ENCODE peak calls at places on chromosomes 13 and 19, in six cellular contexts. L, R, Q, G, Y and N are unnamed samples.

GRCh38 chr13:113491418-113491883 is 940 bp upstream of the DCUN1D2 start:
- DNase-seq in Q (peak; percentile 27), L (no peak), Y (peak; percentile 11), R (no peak), G (peak; percentile 27), N (peak; percentile 41)

GRCh38 chr13:50179977-50180376 is 164.7 kb downstream of the KCNRG start:
- DNase-seq in R (no peak), Y (no peak), Q (no peak), G (no peak), L (no peak), N (no peak)

GRCh38 chr19:8224394-8225145 is 15.4 kb downstream of the CERS4 start:
- DNase-seq in G (no peak), Y (peak; percentile 85), L (no peak), R (no peak), Q (peak; percentile 90), N (peak; percentile 72)

GRCh38 chr19:1248454-1249297 is at the start of gene MIDN:
- DNase-seq in Q (peak; percentile 84), Y (peak; percentile 78), G (peak; percentile 64), L (no peak), R (no peak), N (peak; percentile 65)

GRCh38 chr13:33250594-33250993 is 35.0 kb downstream of the STARD13 start:
- DNase-seq in G (no peak), Q (no peak), Y (no peak), R (no peak), L (no peak), N (no peak)

GRCh38 chr13:73765651-73766384 is 368.4 kb downstream of the KLF12 start:
- DNase-seq in Y (peak; percentile 17), R (no peak), L (no peak), Q (no peak), G (no peak), N (no peak)

GRCh38 chr13:114078501-114079451 is 53.6 kb downstream of the RASA3 start:
- DNase-seq in R (no peak), Y (peak; percentile 63), Q (peak; percentile 77), L (no peak), G (no peak), N (peak; percentile 78)

GRCh38 chr13:113021811-113022210 is 52.8 kb downstream of the MCF2L start:
- DNase-seq in R (no peak), Y (no peak), Q (no peak), L (no peak), G (no peak), N (no peak)

GRCh38 chr13:46489586-46490023 is 63.4 kb upstream of the LRCH1 start:
- DNase-seq in Q (peak; percentile 81), G (no peak), R (peak; percentile 7), L (no peak), Y (peak; percentile 29), N (no peak)

GRCh38 chr19:48810151-48810550 is 678 bp downstream of the BCAT2 start:
- DNase-seq in Y (no peak), R (no peak), Q (no peak), G (no peak), L (no peak), N (no peak)

GRCh38 chr13:98068511-98068910 is 74.4 kb upstream of the FARP1 start:
- DNase-seq in Y (peak; percentile 87), Q (peak; percentile 58), L (no peak), G (no peak), R (no peak), N (peak; percentile 59)

GRCh38 chr19:6108721-6109633 is 1.3 kb downstream of the RFX2 start:
- DNase-seq in L (no peak), Y (peak; percentile 57), G (peak; percentile 48), Q (peak; percentile 59), R (no peak), N (peak; percentile 31)

GRCh38 chr13:84118845-84119409 is 236.7 kb upstream of the SLITRK1 start:
- DNase-seq in Q (no peak), L (no peak), Y (no peak), R (no peak), G (no peak), N (no peak)

GRCh38 chr19:35306473-35307246 is 14.7 kb downstream of the MAG start:
- DNase-seq in L (no peak), Y (no peak), Q (no peak), R (no peak), G (no peak), N (no peak)

GRCh38 chr13:27128825-27129627 is 42.6 kb downstream of the USP12 start:
- DNase-seq in G (no peak), Y (no peak), R (no peak), Q (no peak), L (no peak), N (no peak)

GRCh38 chr19:33368074-33368864 is 5.2 kb upstream of the CEBPG start:
- DNase-seq in R (no peak), G (no peak), L (no peak), Q (peak; percentile 91), Y (peak; percentile 94), N (peak; percentile 85)

GRCh38 chr13:28138756-28139470 is 568 bp downstream of the PAN3 start:
- DNase-seq in G (peak; percentile 76), Q (peak; percentile 84), Y (peak; percentile 78), L (peak; percentile 44), R (peak; percentile 85), N (peak; percentile 72)

GRCh38 chr19:40803857-40804782 is 5.1 kb downstream of the EGLN2 start:
- DNase-seq in Y (no peak), R (no peak), L (no peak), G (peak; percentile 29), Q (no peak), N (no peak)

DNA sequence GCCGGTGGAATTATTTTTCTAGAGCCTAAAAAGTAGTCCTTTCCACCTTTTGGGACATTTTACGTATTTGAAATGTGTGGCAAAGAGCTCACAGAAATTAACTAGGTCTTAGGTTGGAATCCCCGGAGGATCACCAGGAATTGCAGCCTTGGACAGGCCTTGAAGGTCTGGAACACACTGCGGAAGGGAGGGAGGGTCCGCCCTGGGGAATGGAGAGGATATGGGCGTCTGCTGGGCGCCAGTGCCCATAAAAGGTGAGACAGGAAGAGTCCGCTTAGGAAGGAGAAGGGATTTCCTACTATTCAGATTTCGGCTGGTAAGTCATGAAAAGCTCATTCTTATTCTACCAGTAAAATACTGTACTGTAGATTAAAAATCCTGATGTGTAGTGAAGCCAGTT is 111.9 kb downstream of the COL4A2 start:
- DNase-seq in G (no peak), Q (no peak), L (no peak), R (no peak), Y (no peak), N (no peak)
- H3K27ac ChIP-seq in G (no peak overlapping the region), Q (peak overlapping the region; percentile 91), L (no peak overlapping the region), R (no peak overlapping the region), Y (no peak overlapping the region), N (no peak overlapping the region)

GRCh38 chr19:18292460-18292809 is 11.0 kb upstream of the JUND start:
- DNase-seq in L (no peak), Y (no peak), R (no peak), Q (peak; percentile 41), G (no peak), N (peak; percentile 62)

GRCh38 chr19:18290250-18291018 is 9.0 kb upstream of the JUND start:
- DNase-seq in Q (no peak), Y (no peak), G (no peak), L (no peak), R (no peak), N (no peak)

GRCh38 chr19:18291590-18292459 is 10.4 kb upstream of the JUND start:
- DNase-seq in G (peak; percentile 88), Y (peak; percentile 57), R (no peak), L (no peak), Q (peak; percentile 41), N (peak; percentile 54)

GRCh38 chr19:18289471-18290066 is 8.1 kb upstream of the JUND start:
- DNase-seq in R (no peak), Y (no peak), G (no peak), Q (no peak), L (no peak), N (no peak)

GRCh38 chr19:18291019-18291524 is 9.7 kb upstream of the JUND start:
- DNase-seq in Q (no peak), G (no peak), L (no peak), Y (no peak), R (no peak), N (no peak)
- TF ChIP-seq CTCF in Q (no peak), G (no peak), L (no peak), Y (no peak), R (no peak), N (no peak)

GRCh38 chr19:3669616-3670257 is 30.5 kb downstream of the PIP5K1C start:
- DNase-seq in G (no peak), Y (no peak), L (no peak), R (no peak), Q (no peak), N (no peak)

GRCh38 chr19:3669134-3669436 is 31.2 kb downstream of the PIP5K1C start:
- DNase-seq in R (no peak), G (no peak), Q (no peak), Y (no peak), L (no peak), N (no peak)

GRCh38 chr19:3667766-3668165 is 32.5 kb downstream of the PIP5K1C start:
- DNase-seq in L (no peak), R (no peak), Q (no peak), G (no peak), Y (no peak), N (no peak)

GRCh38 chr19:3667037-3667638 is 33.1 kb downstream of the PIP5K1C start:
- DNase-seq in L (no peak), Y (no peak), G (no peak), Q (no peak), R (no peak), N (no peak)

DNA sequence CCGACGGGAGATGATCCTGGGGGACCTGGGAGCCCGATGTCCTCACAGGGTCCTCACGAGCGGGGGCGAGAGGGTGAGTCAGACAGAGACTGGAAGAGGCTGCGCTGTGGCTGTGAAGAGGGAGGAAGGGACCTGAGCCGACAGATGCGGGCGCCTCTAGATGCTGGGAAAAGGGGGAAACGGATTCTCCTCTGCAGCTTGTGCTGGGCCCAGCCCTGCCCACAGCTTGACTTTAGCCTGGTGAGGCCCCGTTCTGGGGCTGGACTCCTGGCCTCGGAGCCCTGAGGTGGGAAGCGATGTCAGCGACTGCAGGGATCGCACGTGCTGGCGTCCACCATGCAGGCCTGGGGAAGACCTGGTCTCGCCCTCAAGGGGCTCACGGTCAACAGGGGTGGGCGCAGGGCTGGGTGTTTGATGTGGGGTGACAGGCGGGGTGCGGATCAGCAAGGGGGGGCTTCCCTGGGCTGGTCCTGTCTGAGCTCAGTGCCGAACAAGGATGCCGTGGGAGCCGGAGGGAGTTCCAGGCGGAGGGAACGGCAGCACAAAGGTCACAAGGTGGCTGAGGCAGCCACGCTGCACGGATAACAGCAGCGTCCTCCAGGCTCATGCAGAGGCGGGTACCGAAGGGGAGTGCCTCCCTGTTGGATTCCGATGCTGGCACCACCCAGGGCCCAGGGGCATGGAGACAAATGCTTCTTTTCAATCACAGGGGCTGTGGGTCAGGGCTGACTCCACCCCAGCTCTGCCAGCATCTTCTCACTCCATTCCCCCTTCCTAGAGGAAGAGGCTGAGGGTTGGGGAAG is 31.7 kb downstream of the PIP5K1C start:
- DNase-seq in G (no peak), Y (no peak), R (no peak), Q (no peak), L (no peak), N (no peak)
- H3K27ac ChIP-seq in G (peak overlapping the region; percentile 96), Y (no peak overlapping the region), R (peak overlapping the region; percentile 21), Q (no peak overlapping the region), L (no peak overlapping the region), N (no peak overlapping the region)

DNA sequence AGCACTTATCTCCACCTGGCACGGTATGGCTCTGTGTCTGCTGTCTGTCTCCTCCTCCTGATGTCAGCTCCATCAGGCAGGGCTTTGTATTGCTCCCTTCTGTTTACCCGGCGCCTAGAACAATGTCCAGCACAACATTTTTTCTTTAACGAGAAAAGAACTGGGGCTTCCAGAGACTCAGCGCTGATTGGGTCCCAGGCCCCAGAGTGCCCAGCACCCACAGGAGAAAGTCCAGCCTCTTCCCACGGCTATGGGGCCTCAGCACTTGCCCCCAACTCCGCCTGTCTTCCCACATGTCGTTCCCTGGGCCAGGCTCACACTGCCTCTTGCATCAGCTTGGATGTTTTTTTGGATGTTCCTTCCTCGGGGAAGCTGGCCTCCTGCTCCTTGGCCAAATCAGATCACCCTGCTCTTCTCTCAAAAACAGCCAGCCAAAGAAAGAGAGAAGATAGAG is 6.9 kb downstream of the MYPOP start:
- DNase-seq in Y (no peak), Q (no peak), G (no peak), R (no peak), L (no peak), N (no peak)
- TF ChIP-seq CTCF in Y (no peak), Q (no peak), G (no peak), R (no peak), L (no peak), N (no peak)